ENCODE peak calls at places on chromosomes 3 and 15, in five cellular contexts. One of them, this sample, is unnamed.

GRCh38 chr15:99432271-99433025 is 133.3 kb upstream of the MEF2A start:
- DNase-seq in astrocyte: no peak
- DNase-seq in mammary epithelial cell: no peak
- DNase-seq in psoas muscle: no peak
- DNase-seq in lower lobe of right lung: no peak
- DNase-seq in this sample: peak; percentile 54

GRCh38 chr3:175211481-175211880 is 352.3 kb downstream of the NAALADL2 start:
- DNase-seq in astrocyte: no peak
- DNase-seq in mammary epithelial cell: no peak
- DNase-seq in psoas muscle: no peak
- DNase-seq in lower lobe of right lung: no peak
- DNase-seq in this sample: no peak

GRCh38 chr3:16550305-16550675 is 36.8 kb upstream of the RFTN1 start:
- DNase-seq in astrocyte: peak; percentile 3
- DNase-seq in mammary epithelial cell: peak; percentile 37
- DNase-seq in psoas muscle: no peak
- DNase-seq in lower lobe of right lung: no peak
- DNase-seq in this sample: no peak

GRCh38 chr3:31288641-31289100 is 244.1 kb upstream of the STT3B start:
- DNase-seq in astrocyte: peak; percentile 77
- DNase-seq in mammary epithelial cell: peak; percentile 95
- DNase-seq in psoas muscle: no peak
- DNase-seq in lower lobe of right lung: no peak
- DNase-seq in this sample: no peak

GRCh38 chr3:119559441-119559963 is at the start of gene CD80:
- DNase-seq in astrocyte: peak; percentile 21
- DNase-seq in mammary epithelial cell: peak; percentile 16
- DNase-seq in psoas muscle: peak; percentile 28
- DNase-seq in lower lobe of right lung: peak; percentile 59
- DNase-seq in this sample: peak; percentile 71

GRCh38 chr3:181985386-181985785 is 273.7 kb downstream of the SOX2 start:
- DNase-seq in astrocyte: no peak
- DNase-seq in mammary epithelial cell: no peak
- DNase-seq in psoas muscle: no peak
- DNase-seq in lower lobe of right lung: no peak
- DNase-seq in this sample: no peak

GRCh38 chr3:20669184-20669583 is 483.2 kb upstream of the SGO1 start:
- DNase-seq in astrocyte: peak; percentile 65
- DNase-seq in mammary epithelial cell: no peak
- DNase-seq in psoas muscle: no peak
- DNase-seq in lower lobe of right lung: no peak
- DNase-seq in this sample: no peak

GRCh38 chr15:68764090-68764489 is 56.6 kb downstream of the ANP32A start:
- DNase-seq in astrocyte: no peak
- DNase-seq in mammary epithelial cell: no peak
- DNase-seq in psoas muscle: no peak
- DNase-seq in lower lobe of right lung: no peak
- DNase-seq in this sample: no peak

GRCh38 chr15:93485922-93486327 is 396.9 kb upstream of the RGMA start:
- DNase-seq in astrocyte: peak; percentile 54
- DNase-seq in mammary epithelial cell: no peak
- DNase-seq in psoas muscle: peak; percentile 47
- DNase-seq in lower lobe of right lung: no peak
- DNase-seq in this sample: no peak

GRCh38 chr3:183099026-183099837 is at the start of gene MCCC1:
- DNase-seq in astrocyte: peak; percentile 98
- DNase-seq in mammary epithelial cell: peak; percentile 99
- DNase-seq in psoas muscle: peak; percentile 99
- DNase-seq in lower lobe of right lung: peak; percentile 98
- DNase-seq in this sample: peak; percentile 99

GRCh38 chr3:50319872-50320625 is 2.5 kb downstream of the HYAL2 start:
- DNase-seq in astrocyte: no peak
- DNase-seq in mammary epithelial cell: no peak
- DNase-seq in psoas muscle: peak; percentile 13
- DNase-seq in lower lobe of right lung: no peak
- DNase-seq in this sample: no peak

GRCh38 chr3:133928136-133928893 is 32.6 kb upstream of the RAB6B start:
- DNase-seq in astrocyte: no peak
- DNase-seq in mammary epithelial cell: no peak
- DNase-seq in psoas muscle: no peak
- DNase-seq in lower lobe of right lung: no peak
- DNase-seq in this sample: no peak

GRCh38 chr3:4759689-4760312 is 219.4 kb upstream of the BHLHE40 start:
- DNase-seq in astrocyte: no peak
- DNase-seq in mammary epithelial cell: no peak
- DNase-seq in psoas muscle: no peak
- DNase-seq in lower lobe of right lung: no peak
- DNase-seq in this sample: no peak

GRCh38 chr3:30353711-30354467 is 252.5 kb upstream of the TGFBR2 start:
- DNase-seq in astrocyte: no peak
- DNase-seq in mammary epithelial cell: peak; percentile 63
- DNase-seq in psoas muscle: no peak
- DNase-seq in lower lobe of right lung: no peak
- DNase-seq in this sample: no peak

GRCh38 chr3:128846501-128846900 is 32.9 kb upstream of the ACAD9 start:
- DNase-seq in astrocyte: no peak
- DNase-seq in mammary epithelial cell: no peak
- DNase-seq in psoas muscle: no peak
- DNase-seq in lower lobe of right lung: peak; percentile 71
- DNase-seq in this sample: peak; percentile 84
- H3K27ac ChIP-seq in astrocyte: no peak overlapping the region
- H3K27ac ChIP-seq in mammary epithelial cell: no peak overlapping the region
- H3K27ac ChIP-seq in psoas muscle: peak overlapping the region; percentile 81
- H3K27ac ChIP-seq in lower lobe of right lung: no peak overlapping the region
- H3K27ac ChIP-seq in this sample: no peak overlapping the region

GRCh38 chr3:57821765-57822164 is 65.7 kb downstream of the SLMAP start:
- DNase-seq in astrocyte: no peak
- DNase-seq in mammary epithelial cell: no peak
- DNase-seq in psoas muscle: no peak
- DNase-seq in lower lobe of right lung: no peak
- DNase-seq in this sample: no peak
- H3K4me1 ChIP-seq in astrocyte: no peaks in the 10 kb centered on the region
- H3K4me1 ChIP-seq in mammary epithelial cell: peaks cover 3% of the 10 kb centered on the region
- H3K4me1 ChIP-seq in psoas muscle: peaks cover 54% of the 10 kb centered on the region
- H3K4me1 ChIP-seq in lower lobe of right lung: peaks cover 22% of the 10 kb centered on the region
- H3K4me1 ChIP-seq in this sample: peaks cover 9% of the 10 kb centered on the region

GRCh38 chr15:65949482-65949881 is 80.2 kb downstream of the RAB11A start:
- DNase-seq in astrocyte: no peak
- DNase-seq in mammary epithelial cell: no peak
- DNase-seq in psoas muscle: no peak
- DNase-seq in lower lobe of right lung: no peak
- DNase-seq in this sample: no peak

GRCh38 chr15:65942436-65942835 is 73.1 kb downstream of the RAB11A start:
- DNase-seq in astrocyte: peak; percentile 26
- DNase-seq in mammary epithelial cell: no peak
- DNase-seq in psoas muscle: no peak
- DNase-seq in lower lobe of right lung: no peak
- DNase-seq in this sample: no peak

GRCh38 chr15:65944404-65944803 is 75.1 kb downstream of the RAB11A start:
- DNase-seq in astrocyte: no peak
- DNase-seq in mammary epithelial cell: no peak
- DNase-seq in psoas muscle: no peak
- DNase-seq in lower lobe of right lung: no peak
- DNase-seq in this sample: no peak

GRCh38 chr15:65948352-65948751 is 79.1 kb downstream of the RAB11A start:
- DNase-seq in astrocyte: no peak
- DNase-seq in mammary epithelial cell: no peak
- DNase-seq in psoas muscle: no peak
- DNase-seq in lower lobe of right lung: no peak
- DNase-seq in this sample: no peak

DNA sequence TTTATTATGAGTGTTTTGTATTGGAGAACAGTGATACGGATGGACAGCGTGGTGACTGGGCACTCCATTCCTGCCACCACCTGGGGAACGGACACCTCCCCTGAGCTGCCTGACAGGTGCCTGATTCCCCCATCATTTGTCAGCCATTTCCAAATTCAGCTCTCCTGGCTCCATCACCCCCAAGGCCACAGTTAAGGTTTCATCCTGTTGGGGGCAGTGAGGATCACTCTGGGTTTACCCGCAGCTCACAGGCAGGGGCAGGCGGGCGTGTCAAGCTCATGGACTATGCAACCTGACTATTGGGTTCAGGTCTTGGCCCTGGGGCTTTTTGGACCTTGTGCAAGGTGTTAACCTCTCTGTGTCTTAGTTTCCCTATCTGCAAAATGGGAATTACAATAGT is 76.3 kb downstream of the RAB11A start:
- DNase-seq in astrocyte: no peak
- DNase-seq in mammary epithelial cell: no peak
- DNase-seq in psoas muscle: no peak
- DNase-seq in lower lobe of right lung: no peak
- DNase-seq in this sample: no peak
- H3K27me3 ChIP-seq in astrocyte: peaks cover 4% of the 10 kb centered on the region
- H3K27me3 ChIP-seq in mammary epithelial cell: no peaks in the 10 kb centered on the region
- H3K27me3 ChIP-seq in psoas muscle: no peaks in the 10 kb centered on the region
- H3K27me3 ChIP-seq in lower lobe of right lung: no peaks in the 10 kb centered on the region
- H3K27me3 ChIP-seq in this sample: no peaks in the 10 kb centered on the region

DNA sequence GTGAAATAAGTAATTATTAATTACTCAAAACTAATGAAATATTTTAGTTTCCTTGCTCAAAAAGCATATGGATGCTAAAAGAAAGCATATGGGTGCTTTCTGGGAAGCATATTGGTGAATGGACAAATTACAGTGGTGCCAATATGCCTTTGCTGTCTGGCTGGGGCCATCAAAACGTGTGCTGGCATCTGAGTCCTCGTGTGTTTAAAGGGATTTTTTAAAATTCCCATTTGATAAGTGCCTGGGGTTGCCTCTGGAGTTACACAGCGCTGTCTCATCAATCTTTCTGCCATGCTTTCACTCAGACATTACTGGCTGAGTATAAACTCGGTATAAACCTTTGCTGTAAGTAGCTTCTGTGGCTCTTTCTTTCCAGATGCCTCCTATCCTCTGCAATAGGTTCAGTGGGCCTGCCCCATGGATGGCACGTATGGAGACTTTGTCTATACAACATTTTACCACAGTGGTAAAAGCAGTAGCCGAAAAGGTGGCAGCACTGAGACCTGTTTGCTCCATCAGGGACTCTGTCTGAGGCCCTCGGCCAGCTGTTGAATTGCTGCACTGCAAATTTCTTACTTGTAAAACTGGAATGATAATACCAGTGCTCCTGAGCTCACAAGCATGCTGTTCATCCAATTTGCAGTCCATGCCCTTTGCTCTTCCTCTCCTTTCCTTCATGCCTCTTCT is 195.5 kb downstream of the LPP start:
- DNase-seq in astrocyte: peak; percentile 45
- DNase-seq in mammary epithelial cell: peak; percentile 25
- DNase-seq in psoas muscle: no peak
- DNase-seq in lower lobe of right lung: no peak
- DNase-seq in this sample: no peak
- H3K27ac ChIP-seq in astrocyte: peak overlapping the region; percentile 88
- H3K27ac ChIP-seq in mammary epithelial cell: peak overlapping the region; percentile 94
- H3K27ac ChIP-seq in psoas muscle: peak overlapping the region; percentile 72
- H3K27ac ChIP-seq in lower lobe of right lung: no peak overlapping the region
- H3K27ac ChIP-seq in this sample: no peak overlapping the region

GRCh38 chr15:89760303-89761008 is 9.4 kb upstream of the MESP1 start:
- DNase-seq in astrocyte: peak; percentile 17
- DNase-seq in mammary epithelial cell: peak; percentile 68
- DNase-seq in psoas muscle: peak; percentile 83
- DNase-seq in lower lobe of right lung: peak; percentile 88
- DNase-seq in this sample: peak; percentile 91
- H3K4me1 ChIP-seq in astrocyte: no peaks in the 10 kb centered on the region
- H3K4me1 ChIP-seq in mammary epithelial cell: peaks cover 16% of the 10 kb centered on the region
- H3K4me1 ChIP-seq in psoas muscle: peaks cover 5% of the 10 kb centered on the region
- H3K4me1 ChIP-seq in lower lobe of right lung: peaks cover 6% of the 10 kb centered on the region
- H3K4me1 ChIP-seq in this sample: no peaks in the 10 kb centered on the region

DNA sequence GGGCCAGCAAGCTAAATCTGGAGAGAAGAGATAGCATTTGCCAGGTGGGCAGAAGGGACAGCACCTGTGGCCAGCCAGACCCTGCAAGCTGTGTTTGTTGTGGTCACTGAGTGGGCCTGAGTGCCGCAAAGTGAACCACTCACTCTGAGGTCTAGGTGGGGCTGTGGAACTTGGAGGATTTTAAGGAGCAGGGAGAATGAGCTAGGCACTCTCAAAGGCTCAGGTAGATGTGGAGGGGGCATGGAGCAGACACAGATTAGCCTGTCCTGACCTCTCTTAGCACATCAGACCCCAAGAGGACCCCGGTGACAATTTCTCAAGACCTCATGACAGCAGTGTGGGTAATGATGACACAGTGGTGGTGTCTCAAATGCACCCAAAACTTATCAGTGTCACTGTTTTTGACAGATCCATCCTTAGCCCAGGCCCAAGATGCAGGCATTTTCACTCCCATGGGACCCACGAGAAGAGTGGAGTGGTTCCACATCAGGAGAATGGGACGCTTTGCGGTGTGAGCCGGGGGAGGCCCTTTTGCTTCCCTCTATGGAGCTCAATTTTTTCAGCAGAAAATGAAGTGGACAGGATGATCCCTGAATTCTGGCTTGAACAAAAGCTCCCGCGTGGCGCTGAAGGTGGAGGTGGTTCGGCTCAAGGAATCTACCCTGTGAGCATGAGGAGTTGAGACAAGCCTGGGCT is 43.8 kb upstream of the TLE3 start:
- DNase-seq in astrocyte: no peak
- DNase-seq in mammary epithelial cell: no peak
- DNase-seq in psoas muscle: no peak
- DNase-seq in lower lobe of right lung: no peak
- DNase-seq in this sample: peak; percentile 69
- H3K27me3 ChIP-seq in astrocyte: peaks cover 17% of the 10 kb centered on the region
- H3K27me3 ChIP-seq in mammary epithelial cell: peaks cover 8% of the 10 kb centered on the region
- H3K27me3 ChIP-seq in psoas muscle: no peaks in the 10 kb centered on the region
- H3K27me3 ChIP-seq in lower lobe of right lung: no peaks in the 10 kb centered on the region
- H3K27me3 ChIP-seq in this sample: no peaks in the 10 kb centered on the region

GRCh38 chr3:47377186-47377585 is 3.6 kb upstream of the PTPN23 start:
- DNase-seq in astrocyte: no peak
- DNase-seq in mammary epithelial cell: no peak
- DNase-seq in psoas muscle: no peak
- DNase-seq in lower lobe of right lung: no peak
- DNase-seq in this sample: no peak

GRCh38 chr3:47380601-47381316 is at the start of gene PTPN23:
- DNase-seq in astrocyte: peak; percentile 95
- DNase-seq in mammary epithelial cell: peak; percentile 99
- DNase-seq in psoas muscle: peak; percentile 99
- DNase-seq in lower lobe of right lung: peak; percentile 99
- DNase-seq in this sample: peak; percentile 100

GRCh38 chr3:47379488-47379899 is 1.3 kb upstream of the PTPN23 start:
- DNase-seq in astrocyte: no peak
- DNase-seq in mammary epithelial cell: no peak
- DNase-seq in psoas muscle: no peak
- DNase-seq in lower lobe of right lung: no peak
- DNase-seq in this sample: no peak

GRCh38 chr3:47380026-47380600 is 708 bp upstream of the PTPN23 start:
- DNase-seq in astrocyte: no peak
- DNase-seq in mammary epithelial cell: no peak
- DNase-seq in psoas muscle: no peak
- DNase-seq in lower lobe of right lung: no peak
- DNase-seq in this sample: no peak

DNA sequence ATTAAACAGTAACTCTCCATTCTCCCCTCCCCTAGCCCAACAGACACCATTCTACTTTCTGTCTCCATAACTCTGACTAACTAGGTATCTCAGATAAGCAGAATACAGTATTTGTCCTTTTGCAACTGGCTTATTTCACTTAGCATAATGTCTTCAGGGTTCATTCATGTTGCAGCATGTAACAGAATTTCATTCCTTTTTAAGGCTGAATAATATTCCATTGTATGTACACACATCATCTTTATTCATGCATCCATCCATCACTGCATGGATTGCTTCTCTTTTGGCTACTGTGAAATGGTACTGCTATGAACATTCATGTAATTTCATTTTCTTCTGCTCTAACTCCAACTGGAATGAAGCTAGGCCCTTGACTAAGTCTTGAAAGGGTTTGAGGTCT is 2.0 kb upstream of the PTPN23 start:
- DNase-seq in astrocyte: no peak
- DNase-seq in mammary epithelial cell: no peak
- DNase-seq in psoas muscle: no peak
- DNase-seq in lower lobe of right lung: no peak
- DNase-seq in this sample: no peak
- H3K27ac ChIP-seq in astrocyte: no peak overlapping the region
- H3K27ac ChIP-seq in mammary epithelial cell: no peak overlapping the region
- H3K27ac ChIP-seq in psoas muscle: peak overlapping the region; percentile 100
- H3K27ac ChIP-seq in lower lobe of right lung: no peak overlapping the region
- H3K27ac ChIP-seq in this sample: no peak overlapping the region

This sample was measured in upper lobe of right lung.